ENCODE peak calls at places on chromosomes 12 and 14, in four cellular contexts. P, C, K and B are unnamed samples.

GRCh38 chr14:52365071-52365470 is 51.0 kb downstream of the PTGER2 start:
- DNase-seq in C (peak), K (no peak), P (no peak), B (no peak)

GRCh38 chr14:89957791-89958190 is 2.1 kb downstream of the TDP1 start:
- DNase-seq in P (peak), K (no peak), C (no peak), B (no peak)

GRCh38 chr12:127595506-127595905 is 671.5 kb upstream of the TMEM132C start:
- DNase-seq in C (no peak), K (no peak), P (no peak), B (no peak)

GRCh38 chr14:22657861-22658260 is 13.7 kb upstream of the OR6J1 start:
- DNase-seq in K (no peak), P (peak), C (peak), B (no peak)

GRCh38 chr12:52190860-52191729 is 719 bp downstream of the KRT80 start:
- DNase-seq in C (peak), K (no peak), P (no peak), B (no peak)

GRCh38 chr14:36524874-36525745 is 5.1 kb upstream of the NKX2-1 start:
- DNase-seq in P (no peak), K (no peak), C (peak), B (peak)

GRCh38 chr14:65462411-65462810 is 49.9 kb downstream of the FUT8 start:
- DNase-seq in K (no peak), P (peak), C (peak), B (no peak)

GRCh38 chr14:72965249-72965648 is 39.0 kb downstream of the DCAF4 start:
- DNase-seq in P (peak), C (peak), K (no peak), B (no peak)

GRCh38 chr14:85421166-85421877 is 108.6 kb upstream of the FLRT2 start:
- DNase-seq in K (no peak), C (peak), P (peak), B (no peak)

GRCh38 chr14:94787092-94787491 is 17.2 kb upstream of the GSC start:
- DNase-seq in C (no peak), K (no peak), P (no peak), B (no peak)

GRCh38 chr14:81474156-81474492 is 59.5 kb downstream of the SEL1L start:
- DNase-seq in P (no peak), K (no peak), C (no peak), B (no peak)

GRCh38 chr12:82300611-82301010 is 57.6 kb downstream of the CCDC59 start:
- DNase-seq in C (no peak), P (peak), K (no peak), B (no peak)

GRCh38 chr12:102216086-102216691 is 18.6 kb upstream of the PMCH start:
- DNase-seq in K (no peak), P (peak), C (peak), B (no peak)

GRCh38 chr12:39103552-39104165 is 198.3 kb upstream of the CPNE8 start:
- DNase-seq in P (peak), K (no peak), C (peak), B (peak)

GRCh38 chr14:70995671-70996070 is 88.4 kb downstream of the PCNX1 start:
- DNase-seq in P (no peak), K (no peak), C (no peak), B (peak)

GRCh38 chr12:9049520-9050133 is 60.3 kb downstream of the KLRG1 start:
- DNase-seq in K (no peak), P (peak), C (peak), B (no peak)

GRCh38 chr14:93316716-93317115 is 16.1 kb downstream of the BTBD7 start:
- DNase-seq in C (peak), P (no peak), K (no peak), B (no peak)

GRCh38 chr12:31650927-31651326 is 8.6 kb upstream of the ETFBKMT start:
- DNase-seq in P (no peak), K (no peak), C (peak), B (no peak)

GRCh38 chr12:6452245-6452731 is 446 bp downstream of the TAPBPL start:
- DNase-seq in P (no peak), C (peak), K (no peak), B (no peak)

GRCh38 chr14:100533647-100534485 is 53.4 kb downstream of the BEGAIN start:
- DNase-seq in P (no peak), K (no peak), C (no peak), B (no peak)

GRCh38 chr14:64654931-64655330 is 49.3 kb upstream of the PLEKHG3 start:
- DNase-seq in P (peak), K (no peak), C (no peak), B (no peak)